ENCODE peak calls at places on chromosomes 4 and X, in five cellular contexts. W is keratinocyte, U is IMR-90, L is right atrium auricular region, P is A549. J is an unnamed sample.

GRCh38 chr4:93416337-93417102 is 412.0 kb upstream of the ATOH1 start:
- DNase-seq in W (no peak), U (peak), L (no peak), P (no peak), J (no peak)

GRCh38 chr4:70666369-70666768 is at the start of gene JCHAIN:
- DNase-seq in W (no peak), U (peak), L (no peak), P (no peak), J (no peak)

GRCh38 chrX:124280294-124280902 is 52.1 kb upstream of the TEX13D start:
- DNase-seq in W (no peak), U (no peak), L (no peak), P (no peak), J (no peak)

GRCh38 chrX:84340981-84341380 is 153.0 kb upstream of the RPS6KA6 start:
- DNase-seq in W (no peak), U (peak), L (no peak), P (no peak), J (no peak)

GRCh38 chr4:27316176-27316575 is 455.5 kb downstream of the STIM2 start:
- DNase-seq in W (no peak), U (no peak), L (no peak), P (no peak), J (no peak)

GRCh38 chr4:148574502-148574901 is 132.3 kb upstream of the NR3C2 start:
- DNase-seq in W (no peak), U (peak), L (no peak), P (no peak), J (no peak)

GRCh38 chr4:137310156-137310555 is 222.1 kb downstream of the PCDH18 start:
- DNase-seq in W (no peak), U (peak), L (no peak), P (no peak), J (no peak)

GRCh38 chr4:71558248-71558647 is 219.4 kb downstream of the SLC4A4 start:
- DNase-seq in W (no peak), U (no peak), L (no peak), P (no peak), J (no peak)

GRCh38 chr4:133355636-133356035 is 206.5 kb downstream of the PCDH10 start:
- DNase-seq in W (no peak), U (no peak), L (no peak), P (no peak), J (no peak)

GRCh38 chr4:138834029-138834428 is 181.6 kb upstream of the NOCT start:
- DNase-seq in W (no peak), U (no peak), L (no peak), P (no peak), J (no peak)

GRCh38 chrX:98371994-98372393 is 1488.3 kb downstream of the RPA4 start:
- DNase-seq in W (no peak), U (no peak), L (no peak), P (no peak), J (no peak)

GRCh38 chr4:73869130-73870055 is at the start of gene CXCL1:
- DNase-seq in W (no peak), U (no peak), L (no peak), P (peak), J (peak)

GRCh38 chr4:99655315-99656081 is 2.1 kb downstream of the C4orf54 start:
- DNase-seq in W (peak), U (peak), L (no peak), P (no peak), J (no peak)

GRCh38 chr4:184420881-184421416 is 53.4 kb downstream of the IRF2 start:
- DNase-seq in W (no peak), U (no peak), L (no peak), P (no peak), J (no peak)

GRCh38 chrX:96721398-96721797 is 36.8 kb downstream of the DIAPH2 start:
- DNase-seq in W (no peak), U (peak), L (no peak), P (no peak), J (no peak)

GRCh38 chr4:165464813-165465381 is 86.1 kb downstream of the CPE start:
- DNase-seq in W (no peak), U (peak), L (no peak), P (peak), J (no peak)

GRCh38 chr4:8220661-8221446 is 21.8 kb downstream of the SH3TC1 start:
- DNase-seq in W (no peak), U (no peak), L (no peak), P (no peak), J (no peak)

GRCh38 chr4:138182838-138183426 is 59.2 kb downstream of the SLC7A11 start:
- DNase-seq in W (no peak), U (peak), L (no peak), P (peak), J (no peak)

GRCh38 chrX:98548550-98548949 is 1664.8 kb downstream of the RPA4 start:
- DNase-seq in W (no peak), U (no peak), L (no peak), P (no peak), J (no peak)

GRCh38 chr4:2537011-2537830 is 774 bp downstream of the FAM193A start:
- DNase-seq in W (no peak), U (peak), L (no peak), P (no peak), J (peak)

GRCh38 chrX:139086243-139086642 is 374.7 kb upstream of the FGF13 start:
- DNase-seq in W (no peak), U (no peak), L (no peak), P (no peak), J (no peak)

GRCh38 chr4:7206856-7207567 is 14.7 kb downstream of the SORCS2 start:
- DNase-seq in W (no peak), U (peak), L (peak), P (peak), J (peak)
- H3K27ac ChIP-seq in W (no peak), U (peak), L (peak), P (peak), J (peak)

GRCh38 chrX:111264397-111264796 is 5.9 kb downstream of the CAPN6 start:
- DNase-seq in W (no peak), U (no peak), L (no peak), P (no peak), J (no peak)
- TF ChIP-seq CTCF in W (no peak), U (no peak), L (no peak), P (no peak), J (no peak)

DNA sequence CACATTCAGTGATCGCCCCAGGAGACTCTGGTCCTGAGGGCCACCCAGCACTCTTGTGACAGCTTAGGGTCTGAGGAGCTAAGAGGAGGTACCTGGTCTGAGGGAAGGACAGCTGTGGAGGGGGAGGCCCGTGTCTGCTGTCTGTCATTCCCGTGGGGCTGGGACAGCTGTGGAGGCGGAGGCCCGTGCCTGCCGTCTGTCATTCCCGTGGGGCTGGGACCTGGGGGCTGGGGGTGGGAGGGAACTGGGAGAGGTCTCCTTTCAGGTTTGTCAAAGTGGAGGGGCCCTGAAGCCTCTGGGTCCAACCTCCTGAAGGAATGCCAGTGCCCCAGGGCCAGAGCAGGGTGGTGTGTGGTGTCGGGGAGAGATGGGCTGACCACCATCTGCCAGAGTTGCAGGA is 45.0 kb upstream of the ADRA2C start:
- DNase-seq in W (no peak), U (no peak), L (no peak), P (no peak), J (no peak)
- H3K27ac ChIP-seq in W (no peak), U (no peak), L (no peak), P (no peak), J (peak)

GRCh38 chr4:107044170-107044569 is 8.1 kb upstream of the DKK2 start:
- DNase-seq in W (no peak), U (no peak), L (no peak), P (no peak), J (no peak)
- TF ChIP-seq CTCF in W (no peak), U (peak), L (no peak), P (no peak), J (no peak)

DNA sequence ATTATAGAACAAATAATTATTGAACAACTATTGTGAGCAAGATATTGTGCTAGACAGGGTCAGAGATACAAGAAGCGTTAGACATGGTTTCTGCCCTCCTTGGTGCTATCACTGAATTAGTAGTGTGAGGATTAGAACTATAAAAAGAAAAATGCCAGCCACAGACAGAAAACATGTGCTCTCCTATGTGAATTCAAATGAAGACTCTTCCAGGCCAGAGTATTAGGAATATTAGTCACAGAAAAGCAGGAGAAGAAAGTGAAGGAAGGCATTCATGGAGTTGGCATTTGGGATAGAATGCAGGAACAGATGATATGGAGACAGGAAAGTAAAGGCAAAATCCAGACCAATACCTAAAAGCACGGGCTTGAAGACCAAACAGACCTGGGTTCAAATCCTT is 179.6 kb upstream of the TENM3 start:
- DNase-seq in W (no peak), U (no peak), L (no peak), P (no peak), J (no peak)
- H3K27ac ChIP-seq in W (no peak), U (no peak), L (no peak), P (no peak), J (no peak)

GRCh38 chr4:86595426-86595805 is 1.3 kb downstream of the PTPN13 start:
- DNase-seq in W (no peak), U (peak), L (no peak), P (no peak), J (no peak)

GRCh38 chr4:86596802-86597201 is 2.7 kb downstream of the PTPN13 start:
- DNase-seq in W (no peak), U (peak), L (no peak), P (no peak), J (no peak)

GRCh38 chr4:86592553-86593249 is 1.4 kb upstream of the PTPN13 start:
- DNase-seq in W (no peak), U (peak), L (no peak), P (peak), J (no peak)

GRCh38 chr4:86593726-86594558 is at the start of gene PTPN13:
- DNase-seq in W (peak), U (peak), L (peak), P (peak), J (peak)

GRCh38 chr4:86594559-86595425 is 677 bp downstream of the PTPN13 start:
- DNase-seq in W (no peak), U (peak), L (peak), P (peak), J (peak)
- TF ChIP-seq CTCF in W (peak), U (peak), L (no peak), P (no peak), J (no peak)

GRCh38 chrX:110383414-110383813 is 24.8 kb downstream of the RTL9 start:
- DNase-seq in W (no peak), U (peak), L (no peak), P (no peak), J (no peak)
- H3K27ac ChIP-seq in W (no peak), U (peak), L (no peak), P (no peak), J (no peak)

GRCh38 chrX:68669094-68669830 is 21.8 kb downstream of the STARD8 start:
- DNase-seq in W (no peak), U (no peak), L (no peak), P (no peak), J (no peak)

GRCh38 chrX:68669872-68670271 is 22.4 kb downstream of the STARD8 start:
- DNase-seq in W (no peak), U (no peak), L (no peak), P (no peak), J (no peak)

GRCh38 chrX:68666580-68666979 is 19.1 kb downstream of the STARD8 start:
- DNase-seq in W (no peak), U (no peak), L (no peak), P (no peak), J (no peak)

GRCh38 chrX:68660746-68661145 is 13.3 kb downstream of the STARD8 start:
- DNase-seq in W (no peak), U (no peak), L (no peak), P (no peak), J (no peak)

DNA sequence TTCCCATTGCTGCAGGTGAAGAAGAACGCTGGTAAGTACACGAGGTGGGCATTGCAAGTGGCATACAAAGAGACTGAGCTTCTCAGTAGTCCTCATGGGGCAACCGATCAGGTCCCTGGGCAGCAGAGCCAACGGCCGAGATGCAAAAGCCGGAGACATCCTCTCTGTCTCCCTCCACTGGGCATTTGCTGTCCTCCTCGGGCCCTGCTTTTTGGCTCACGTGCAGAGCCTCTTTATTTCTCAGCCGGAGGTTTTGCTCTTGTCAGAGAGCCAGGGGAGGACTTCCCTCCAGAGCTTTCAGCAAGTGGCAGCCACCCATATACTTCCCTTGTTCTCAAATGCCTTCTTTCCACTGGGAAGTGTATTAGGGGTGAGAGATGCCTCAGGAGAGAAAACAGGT is 18.0 kb downstream of the STARD8 start:
- DNase-seq in W (no peak), U (no peak), L (no peak), P (no peak), J (no peak)
- TF ChIP-seq CTCF in W (no peak), U (no peak), L (peak), P (no peak), J (no peak)